ENCODE peak calls at places on chromosomes 3 and 15, in nine cellular contexts. One of them, this sample, is unnamed.

GRCh38 chr3:121592856-121593702 is at the start of gene FBXO40:
- DNase-seq in activated T-helper 9 cell treated with anti-CD3 and anti-CD28 coated beads, Interleukin-2, amount 50 U/mL, for 16 hours: no peak
- DNase-seq in ELR: no peak
- DNase-seq in activated naive CD4-positive, alpha-beta T cell treated with anti-CD3 and anti-CD28 coated beads for 36 hours: no peak
- DNase-seq in omental fat pad: no peak
- DNase-seq in amniotic stem cell: no peak
- DNase-seq in GM10248: no peak
- DNase-seq in stimulated activated CD8-positive, alpha-beta memory T cell treated with anti-CD3 and anti-CD28 coated beads, Interleukin-15, amount 100 ng/mL, for 48 hours: no peak
- DNase-seq in transverse colon: peak; percentile 45
- DNase-seq in this sample: no peak

GRCh38 chr3:139110072-139110830 is 65.6 kb upstream of the PRR23C start:
- DNase-seq in amniotic stem cell: no peak
- DNase-seq in activated naive CD4-positive, alpha-beta T cell treated with anti-CD3 and anti-CD28 coated beads for 36 hours: no peak
- DNase-seq in ELR: no peak
- DNase-seq in GM10248: no peak
- DNase-seq in transverse colon: peak; percentile 66
- DNase-seq in stimulated activated CD8-positive, alpha-beta memory T cell treated with anti-CD3 and anti-CD28 coated beads, Interleukin-15, amount 100 ng/mL, for 48 hours: no peak
- DNase-seq in activated T-helper 9 cell treated with anti-CD3 and anti-CD28 coated beads, Interleukin-2, amount 50 U/mL, for 16 hours: no peak
- DNase-seq in omental fat pad: no peak
- DNase-seq in this sample: no peak

GRCh38 chr3:162436826-162437225 is 940.2 kb downstream of the OTOL1 start:
- DNase-seq in transverse colon: no peak
- DNase-seq in GM10248: no peak
- DNase-seq in omental fat pad: no peak
- DNase-seq in stimulated activated CD8-positive, alpha-beta memory T cell treated with anti-CD3 and anti-CD28 coated beads, Interleukin-15, amount 100 ng/mL, for 48 hours: no peak
- DNase-seq in ELR: no peak
- DNase-seq in activated naive CD4-positive, alpha-beta T cell treated with anti-CD3 and anti-CD28 coated beads for 36 hours: no peak
- DNase-seq in activated T-helper 9 cell treated with anti-CD3 and anti-CD28 coated beads, Interleukin-2, amount 50 U/mL, for 16 hours: no peak
- DNase-seq in amniotic stem cell: no peak
- DNase-seq in this sample: no peak

GRCh38 chr3:42491876-42492507 is 10.5 kb upstream of the VIPR1 start:
- DNase-seq in amniotic stem cell: no peak
- DNase-seq in transverse colon: no peak
- DNase-seq in omental fat pad: no peak
- DNase-seq in GM10248: no peak
- DNase-seq in stimulated activated CD8-positive, alpha-beta memory T cell treated with anti-CD3 and anti-CD28 coated beads, Interleukin-15, amount 100 ng/mL, for 48 hours: no peak
- DNase-seq in activated T-helper 9 cell treated with anti-CD3 and anti-CD28 coated beads, Interleukin-2, amount 50 U/mL, for 16 hours: no peak
- DNase-seq in ELR: no peak
- DNase-seq in activated naive CD4-positive, alpha-beta T cell treated with anti-CD3 and anti-CD28 coated beads for 36 hours: no peak
- DNase-seq in this sample: no peak

GRCh38 chr15:89322822-89323221 is 11.8 kb downstream of the POLG start:
- DNase-seq in ELR: no peak
- DNase-seq in transverse colon: no peak
- DNase-seq in activated T-helper 9 cell treated with anti-CD3 and anti-CD28 coated beads, Interleukin-2, amount 50 U/mL, for 16 hours: no peak
- DNase-seq in stimulated activated CD8-positive, alpha-beta memory T cell treated with anti-CD3 and anti-CD28 coated beads, Interleukin-15, amount 100 ng/mL, for 48 hours: no peak
- DNase-seq in GM10248: no peak
- DNase-seq in amniotic stem cell: no peak
- DNase-seq in activated naive CD4-positive, alpha-beta T cell treated with anti-CD3 and anti-CD28 coated beads for 36 hours: no peak
- DNase-seq in omental fat pad: no peak
- DNase-seq in this sample: no peak

GRCh38 chr3:152272771-152273242 is 4.1 kb downstream of the MBNL1 start:
- DNase-seq in transverse colon: no peak
- DNase-seq in GM10248: no peak
- DNase-seq in activated naive CD4-positive, alpha-beta T cell treated with anti-CD3 and anti-CD28 coated beads for 36 hours: peak; percentile 68
- DNase-seq in ELR: peak; percentile 89
- DNase-seq in stimulated activated CD8-positive, alpha-beta memory T cell treated with anti-CD3 and anti-CD28 coated beads, Interleukin-15, amount 100 ng/mL, for 48 hours: no peak
- DNase-seq in activated T-helper 9 cell treated with anti-CD3 and anti-CD28 coated beads, Interleukin-2, amount 50 U/mL, for 16 hours: no peak
- DNase-seq in amniotic stem cell: peak; percentile 75
- DNase-seq in omental fat pad: no peak
- DNase-seq in this sample: peak; percentile 76

GRCh38 chr15:77066961-77067690 is 3.8 kb downstream of the TSPAN3 start:
- DNase-seq in amniotic stem cell: no peak
- DNase-seq in omental fat pad: no peak
- DNase-seq in GM10248: no peak
- DNase-seq in activated naive CD4-positive, alpha-beta T cell treated with anti-CD3 and anti-CD28 coated beads for 36 hours: no peak
- DNase-seq in stimulated activated CD8-positive, alpha-beta memory T cell treated with anti-CD3 and anti-CD28 coated beads, Interleukin-15, amount 100 ng/mL, for 48 hours: no peak
- DNase-seq in activated T-helper 9 cell treated with anti-CD3 and anti-CD28 coated beads, Interleukin-2, amount 50 U/mL, for 16 hours: no peak
- DNase-seq in ELR: peak; percentile 23
- DNase-seq in transverse colon: no peak
- DNase-seq in this sample: no peak

GRCh38 chr3:133475245-133476010 is 75.6 kb downstream of the BFSP2 start:
- DNase-seq in ELR: no peak
- DNase-seq in activated naive CD4-positive, alpha-beta T cell treated with anti-CD3 and anti-CD28 coated beads for 36 hours: peak; percentile 46
- DNase-seq in omental fat pad: no peak
- DNase-seq in stimulated activated CD8-positive, alpha-beta memory T cell treated with anti-CD3 and anti-CD28 coated beads, Interleukin-15, amount 100 ng/mL, for 48 hours: no peak
- DNase-seq in amniotic stem cell: no peak
- DNase-seq in activated T-helper 9 cell treated with anti-CD3 and anti-CD28 coated beads, Interleukin-2, amount 50 U/mL, for 16 hours: no peak
- DNase-seq in transverse colon: no peak
- DNase-seq in GM10248: peak; percentile 80
- DNase-seq in this sample: no peak

GRCh38 chr3:32725721-32726120 is 40.7 kb downstream of the CNOT10 start:
- DNase-seq in stimulated activated CD8-positive, alpha-beta memory T cell treated with anti-CD3 and anti-CD28 coated beads, Interleukin-15, amount 100 ng/mL, for 48 hours: no peak
- DNase-seq in transverse colon: no peak
- DNase-seq in ELR: peak; percentile 61
- DNase-seq in activated T-helper 9 cell treated with anti-CD3 and anti-CD28 coated beads, Interleukin-2, amount 50 U/mL, for 16 hours: no peak
- DNase-seq in omental fat pad: no peak
- DNase-seq in GM10248: no peak
- DNase-seq in activated naive CD4-positive, alpha-beta T cell treated with anti-CD3 and anti-CD28 coated beads for 36 hours: no peak
- DNase-seq in amniotic stem cell: no peak
- DNase-seq in this sample: no peak

GRCh38 chr3:48215876-48216275 is 7.4 kb upstream of the CAMP start:
- DNase-seq in activated naive CD4-positive, alpha-beta T cell treated with anti-CD3 and anti-CD28 coated beads for 36 hours: no peak
- DNase-seq in amniotic stem cell: no peak
- DNase-seq in GM10248: no peak
- DNase-seq in stimulated activated CD8-positive, alpha-beta memory T cell treated with anti-CD3 and anti-CD28 coated beads, Interleukin-15, amount 100 ng/mL, for 48 hours: no peak
- DNase-seq in ELR: no peak
- DNase-seq in activated T-helper 9 cell treated with anti-CD3 and anti-CD28 coated beads, Interleukin-2, amount 50 U/mL, for 16 hours: no peak
- DNase-seq in transverse colon: peak; percentile 11
- DNase-seq in omental fat pad: no peak
- DNase-seq in this sample: no peak

GRCh38 chr3:114451561-114452018 is 157.8 kb downstream of the TIGIT start:
- DNase-seq in activated T-helper 9 cell treated with anti-CD3 and anti-CD28 coated beads, Interleukin-2, amount 50 U/mL, for 16 hours: no peak
- DNase-seq in transverse colon: peak; percentile 11
- DNase-seq in activated naive CD4-positive, alpha-beta T cell treated with anti-CD3 and anti-CD28 coated beads for 36 hours: no peak
- DNase-seq in stimulated activated CD8-positive, alpha-beta memory T cell treated with anti-CD3 and anti-CD28 coated beads, Interleukin-15, amount 100 ng/mL, for 48 hours: no peak
- DNase-seq in amniotic stem cell: no peak
- DNase-seq in omental fat pad: no peak
- DNase-seq in ELR: peak; percentile 26
- DNase-seq in GM10248: no peak
- DNase-seq in this sample: no peak

GRCh38 chr3:49358884-49359225 is 702 bp upstream of the GPX1 start:
- DNase-seq in activated T-helper 9 cell treated with anti-CD3 and anti-CD28 coated beads, Interleukin-2, amount 50 U/mL, for 16 hours: no peak
- DNase-seq in activated naive CD4-positive, alpha-beta T cell treated with anti-CD3 and anti-CD28 coated beads for 36 hours: peak; percentile 52
- DNase-seq in transverse colon: no peak
- DNase-seq in omental fat pad: no peak
- DNase-seq in GM10248: peak; percentile 34
- DNase-seq in ELR: no peak
- DNase-seq in stimulated activated CD8-positive, alpha-beta memory T cell treated with anti-CD3 and anti-CD28 coated beads, Interleukin-15, amount 100 ng/mL, for 48 hours: peak; percentile 16
- DNase-seq in amniotic stem cell: no peak
- DNase-seq in this sample: no peak

GRCh38 chr3:46090161-46090591 is 62.9 kb upstream of the XCR1 start:
- DNase-seq in transverse colon: no peak
- DNase-seq in stimulated activated CD8-positive, alpha-beta memory T cell treated with anti-CD3 and anti-CD28 coated beads, Interleukin-15, amount 100 ng/mL, for 48 hours: no peak
- DNase-seq in activated T-helper 9 cell treated with anti-CD3 and anti-CD28 coated beads, Interleukin-2, amount 50 U/mL, for 16 hours: no peak
- DNase-seq in ELR: peak; percentile 74
- DNase-seq in activated naive CD4-positive, alpha-beta T cell treated with anti-CD3 and anti-CD28 coated beads for 36 hours: peak; percentile 51
- DNase-seq in omental fat pad: no peak
- DNase-seq in amniotic stem cell: no peak
- DNase-seq in GM10248: peak; percentile 42
- DNase-seq in this sample: no peak

GRCh38 chr15:77497108-77497737 is 76.5 kb downstream of the HMG20A start:
- DNase-seq in stimulated activated CD8-positive, alpha-beta memory T cell treated with anti-CD3 and anti-CD28 coated beads, Interleukin-15, amount 100 ng/mL, for 48 hours: no peak
- DNase-seq in omental fat pad: no peak
- DNase-seq in transverse colon: peak; percentile 22
- DNase-seq in ELR: peak; percentile 28
- DNase-seq in activated T-helper 9 cell treated with anti-CD3 and anti-CD28 coated beads, Interleukin-2, amount 50 U/mL, for 16 hours: no peak
- DNase-seq in activated naive CD4-positive, alpha-beta T cell treated with anti-CD3 and anti-CD28 coated beads for 36 hours: no peak
- DNase-seq in amniotic stem cell: no peak
- DNase-seq in GM10248: no peak
- DNase-seq in this sample: no peak

GRCh38 chr15:64857421-64857820 is 15.7 kb downstream of the PLEKHO2 start:
- DNase-seq in activated T-helper 9 cell treated with anti-CD3 and anti-CD28 coated beads, Interleukin-2, amount 50 U/mL, for 16 hours: no peak
- DNase-seq in amniotic stem cell: no peak
- DNase-seq in transverse colon: no peak
- DNase-seq in GM10248: no peak
- DNase-seq in omental fat pad: no peak
- DNase-seq in ELR: peak; percentile 54
- DNase-seq in stimulated activated CD8-positive, alpha-beta memory T cell treated with anti-CD3 and anti-CD28 coated beads, Interleukin-15, amount 100 ng/mL, for 48 hours: no peak
- DNase-seq in activated naive CD4-positive, alpha-beta T cell treated with anti-CD3 and anti-CD28 coated beads for 36 hours: no peak
- DNase-seq in this sample: no peak

GRCh38 chr3:144362126-144362525 is 390.5 kb downstream of the DIPK2A start:
- DNase-seq in amniotic stem cell: no peak
- DNase-seq in ELR: peak; percentile 14
- DNase-seq in GM10248: no peak
- DNase-seq in activated T-helper 9 cell treated with anti-CD3 and anti-CD28 coated beads, Interleukin-2, amount 50 U/mL, for 16 hours: no peak
- DNase-seq in stimulated activated CD8-positive, alpha-beta memory T cell treated with anti-CD3 and anti-CD28 coated beads, Interleukin-15, amount 100 ng/mL, for 48 hours: no peak
- DNase-seq in omental fat pad: no peak
- DNase-seq in transverse colon: no peak
- DNase-seq in activated naive CD4-positive, alpha-beta T cell treated with anti-CD3 and anti-CD28 coated beads for 36 hours: no peak
- DNase-seq in this sample: peak; percentile 71

GRCh38 chr15:100093211-100094126 is 248.3 kb downstream of the ADAMTS17 start:
- DNase-seq in stimulated activated CD8-positive, alpha-beta memory T cell treated with anti-CD3 and anti-CD28 coated beads, Interleukin-15, amount 100 ng/mL, for 48 hours: no peak
- DNase-seq in omental fat pad: no peak
- DNase-seq in ELR: peak; percentile 69
- DNase-seq in activated naive CD4-positive, alpha-beta T cell treated with anti-CD3 and anti-CD28 coated beads for 36 hours: no peak
- DNase-seq in transverse colon: no peak
- DNase-seq in GM10248: no peak
- DNase-seq in amniotic stem cell: no peak
- DNase-seq in activated T-helper 9 cell treated with anti-CD3 and anti-CD28 coated beads, Interleukin-2, amount 50 U/mL, for 16 hours: no peak
- DNase-seq in this sample: no peak

GRCh38 chr15:71785996-71786395 is 24.4 kb upstream of the NR2E3 start:
- DNase-seq in activated T-helper 9 cell treated with anti-CD3 and anti-CD28 coated beads, Interleukin-2, amount 50 U/mL, for 16 hours: no peak
- DNase-seq in transverse colon: no peak
- DNase-seq in activated naive CD4-positive, alpha-beta T cell treated with anti-CD3 and anti-CD28 coated beads for 36 hours: no peak
- DNase-seq in ELR: no peak
- DNase-seq in stimulated activated CD8-positive, alpha-beta memory T cell treated with anti-CD3 and anti-CD28 coated beads, Interleukin-15, amount 100 ng/mL, for 48 hours: no peak
- DNase-seq in amniotic stem cell: no peak
- DNase-seq in omental fat pad: no peak
- DNase-seq in GM10248: no peak
- DNase-seq in this sample: no peak

GRCh38 chr3:40523781-40524180 is 979 bp upstream of the ZNF621 start:
- DNase-seq in ELR: no peak
- DNase-seq in activated naive CD4-positive, alpha-beta T cell treated with anti-CD3 and anti-CD28 coated beads for 36 hours: no peak
- DNase-seq in amniotic stem cell: no peak
- DNase-seq in activated T-helper 9 cell treated with anti-CD3 and anti-CD28 coated beads, Interleukin-2, amount 50 U/mL, for 16 hours: no peak
- DNase-seq in transverse colon: no peak
- DNase-seq in stimulated activated CD8-positive, alpha-beta memory T cell treated with anti-CD3 and anti-CD28 coated beads, Interleukin-15, amount 100 ng/mL, for 48 hours: no peak
- DNase-seq in GM10248: no peak
- DNase-seq in omental fat pad: no peak
- DNase-seq in this sample: no peak

GRCh38 chr15:99556010-99556409 is 9.8 kb upstream of the MEF2A start:
- DNase-seq in omental fat pad: no peak
- DNase-seq in transverse colon: no peak
- DNase-seq in stimulated activated CD8-positive, alpha-beta memory T cell treated with anti-CD3 and anti-CD28 coated beads, Interleukin-15, amount 100 ng/mL, for 48 hours: no peak
- DNase-seq in ELR: no peak
- DNase-seq in GM10248: no peak
- DNase-seq in activated naive CD4-positive, alpha-beta T cell treated with anti-CD3 and anti-CD28 coated beads for 36 hours: no peak
- DNase-seq in amniotic stem cell: no peak
- DNase-seq in activated T-helper 9 cell treated with anti-CD3 and anti-CD28 coated beads, Interleukin-2, amount 50 U/mL, for 16 hours: no peak
- DNase-seq in this sample: no peak

GRCh38 chr3:160564205-160564922 is 1.0 kb downstream of the KPNA4 start:
- DNase-seq in transverse colon: peak; percentile 25
- DNase-seq in ELR: peak; percentile 41
- DNase-seq in amniotic stem cell: no peak
- DNase-seq in GM10248: no peak
- DNase-seq in stimulated activated CD8-positive, alpha-beta memory T cell treated with anti-CD3 and anti-CD28 coated beads, Interleukin-15, amount 100 ng/mL, for 48 hours: no peak
- DNase-seq in activated naive CD4-positive, alpha-beta T cell treated with anti-CD3 and anti-CD28 coated beads for 36 hours: peak; percentile 18
- DNase-seq in omental fat pad: no peak
- DNase-seq in activated T-helper 9 cell treated with anti-CD3 and anti-CD28 coated beads, Interleukin-2, amount 50 U/mL, for 16 hours: no peak
- DNase-seq in this sample: no peak

GRCh38 chr3:45962033-45962432 is 18.8 kb downstream of the CXCR6 start:
- DNase-seq in stimulated activated CD8-positive, alpha-beta memory T cell treated with anti-CD3 and anti-CD28 coated beads, Interleukin-15, amount 100 ng/mL, for 48 hours: no peak
- DNase-seq in activated naive CD4-positive, alpha-beta T cell treated with anti-CD3 and anti-CD28 coated beads for 36 hours: peak; percentile 75
- DNase-seq in activated T-helper 9 cell treated with anti-CD3 and anti-CD28 coated beads, Interleukin-2, amount 50 U/mL, for 16 hours: no peak
- DNase-seq in transverse colon: no peak
- DNase-seq in ELR: no peak
- DNase-seq in amniotic stem cell: no peak
- DNase-seq in GM10248: peak; percentile 70
- DNase-seq in omental fat pad: no peak
- DNase-seq in this sample: no peak

GRCh38 chr3:87435926-87436630 is 159.7 kb upstream of the POU1F1 start:
- DNase-seq in amniotic stem cell: no peak
- DNase-seq in ELR: no peak
- DNase-seq in stimulated activated CD8-positive, alpha-beta memory T cell treated with anti-CD3 and anti-CD28 coated beads, Interleukin-15, amount 100 ng/mL, for 48 hours: no peak
- DNase-seq in transverse colon: no peak
- DNase-seq in GM10248: no peak
- DNase-seq in activated T-helper 9 cell treated with anti-CD3 and anti-CD28 coated beads, Interleukin-2, amount 50 U/mL, for 16 hours: no peak
- DNase-seq in omental fat pad: no peak
- DNase-seq in activated naive CD4-positive, alpha-beta T cell treated with anti-CD3 and anti-CD28 coated beads for 36 hours: no peak
- DNase-seq in this sample: no peak

GRCh38 chr3:178971614-178972013 is 100.0 kb downstream of the ZMAT3 start:
- DNase-seq in GM10248: no peak
- DNase-seq in stimulated activated CD8-positive, alpha-beta memory T cell treated with anti-CD3 and anti-CD28 coated beads, Interleukin-15, amount 100 ng/mL, for 48 hours: no peak
- DNase-seq in omental fat pad: no peak
- DNase-seq in activated naive CD4-positive, alpha-beta T cell treated with anti-CD3 and anti-CD28 coated beads for 36 hours: no peak
- DNase-seq in ELR: peak; percentile 52
- DNase-seq in activated T-helper 9 cell treated with anti-CD3 and anti-CD28 coated beads, Interleukin-2, amount 50 U/mL, for 16 hours: no peak
- DNase-seq in amniotic stem cell: no peak
- DNase-seq in transverse colon: no peak
- DNase-seq in this sample: no peak

GRCh38 chr15:41862515-41863116 is 24.0 kb downstream of the PLA2G4B start:
- DNase-seq in GM10248: no peak
- DNase-seq in ELR: no peak
- DNase-seq in activated T-helper 9 cell treated with anti-CD3 and anti-CD28 coated beads, Interleukin-2, amount 50 U/mL, for 16 hours: no peak
- DNase-seq in transverse colon: peak; percentile 73
- DNase-seq in amniotic stem cell: no peak
- DNase-seq in stimulated activated CD8-positive, alpha-beta memory T cell treated with anti-CD3 and anti-CD28 coated beads, Interleukin-15, amount 100 ng/mL, for 48 hours: no peak
- DNase-seq in omental fat pad: no peak
- DNase-seq in activated naive CD4-positive, alpha-beta T cell treated with anti-CD3 and anti-CD28 coated beads for 36 hours: no peak
- DNase-seq in this sample: no peak

GRCh38 chr15:43488790-43489585 is 4.0 kb downstream of the TP53BP1 start:
- DNase-seq in activated naive CD4-positive, alpha-beta T cell treated with anti-CD3 and anti-CD28 coated beads for 36 hours: no peak
- DNase-seq in stimulated activated CD8-positive, alpha-beta memory T cell treated with anti-CD3 and anti-CD28 coated beads, Interleukin-15, amount 100 ng/mL, for 48 hours: no peak
- DNase-seq in transverse colon: peak; percentile 11
- DNase-seq in ELR: no peak
- DNase-seq in amniotic stem cell: no peak
- DNase-seq in omental fat pad: no peak
- DNase-seq in activated T-helper 9 cell treated with anti-CD3 and anti-CD28 coated beads, Interleukin-2, amount 50 U/mL, for 16 hours: no peak
- DNase-seq in GM10248: no peak
- DNase-seq in this sample: no peak

GRCh38 chr3:89025185-89025584 is 82.2 kb upstream of the EPHA3 start:
- DNase-seq in amniotic stem cell: peak; percentile 19
- DNase-seq in stimulated activated CD8-positive, alpha-beta memory T cell treated with anti-CD3 and anti-CD28 coated beads, Interleukin-15, amount 100 ng/mL, for 48 hours: no peak
- DNase-seq in activated naive CD4-positive, alpha-beta T cell treated with anti-CD3 and anti-CD28 coated beads for 36 hours: no peak
- DNase-seq in ELR: peak; percentile 8
- DNase-seq in omental fat pad: no peak
- DNase-seq in GM10248: no peak
- DNase-seq in activated T-helper 9 cell treated with anti-CD3 and anti-CD28 coated beads, Interleukin-2, amount 50 U/mL, for 16 hours: no peak
- DNase-seq in transverse colon: no peak
- DNase-seq in this sample: no peak

GRCh38 chr3:129557737-129558037 is 14.7 kb downstream of the H1-8 start:
- DNase-seq in transverse colon: no peak
- DNase-seq in stimulated activated CD8-positive, alpha-beta memory T cell treated with anti-CD3 and anti-CD28 coated beads, Interleukin-15, amount 100 ng/mL, for 48 hours: no peak
- DNase-seq in activated T-helper 9 cell treated with anti-CD3 and anti-CD28 coated beads, Interleukin-2, amount 50 U/mL, for 16 hours: no peak
- DNase-seq in ELR: no peak
- DNase-seq in omental fat pad: no peak
- DNase-seq in GM10248: no peak
- DNase-seq in amniotic stem cell: no peak
- DNase-seq in activated naive CD4-positive, alpha-beta T cell treated with anti-CD3 and anti-CD28 coated beads for 36 hours: no peak
- DNase-seq in this sample: no peak

GRCh38 chr3:11784962-11785361 is 61.7 kb downstream of the TAMM41 start:
- DNase-seq in GM10248: peak; percentile 29
- DNase-seq in transverse colon: no peak
- DNase-seq in activated naive CD4-positive, alpha-beta T cell treated with anti-CD3 and anti-CD28 coated beads for 36 hours: peak; percentile 32
- DNase-seq in omental fat pad: no peak
- DNase-seq in activated T-helper 9 cell treated with anti-CD3 and anti-CD28 coated beads, Interleukin-2, amount 50 U/mL, for 16 hours: no peak
- DNase-seq in ELR: no peak
- DNase-seq in amniotic stem cell: no peak
- DNase-seq in stimulated activated CD8-positive, alpha-beta memory T cell treated with anti-CD3 and anti-CD28 coated beads, Interleukin-15, amount 100 ng/mL, for 48 hours: no peak
- DNase-seq in this sample: no peak

GRCh38 chr15:43150171-43150929 is 17.0 kb downstream of the TMEM62 start:
- DNase-seq in transverse colon: no peak
- DNase-seq in omental fat pad: no peak
- DNase-seq in amniotic stem cell: peak; percentile 68
- DNase-seq in activated naive CD4-positive, alpha-beta T cell treated with anti-CD3 and anti-CD28 coated beads for 36 hours: no peak
- DNase-seq in stimulated activated CD8-positive, alpha-beta memory T cell treated with anti-CD3 and anti-CD28 coated beads, Interleukin-15, amount 100 ng/mL, for 48 hours: no peak
- DNase-seq in GM10248: no peak
- DNase-seq in activated T-helper 9 cell treated with anti-CD3 and anti-CD28 coated beads, Interleukin-2, amount 50 U/mL, for 16 hours: no peak
- DNase-seq in ELR: peak; percentile 98
- DNase-seq in this sample: peak; percentile 94

GRCh38 chr3:32780735-32781210 is 37.0 kb upstream of the TRIM71 start:
- DNase-seq in activated naive CD4-positive, alpha-beta T cell treated with anti-CD3 and anti-CD28 coated beads for 36 hours: peak; percentile 25
- DNase-seq in activated T-helper 9 cell treated with anti-CD3 and anti-CD28 coated beads, Interleukin-2, amount 50 U/mL, for 16 hours: peak; percentile 0
- DNase-seq in GM10248: peak; percentile 55
- DNase-seq in amniotic stem cell: no peak
- DNase-seq in ELR: peak; percentile 62
- DNase-seq in omental fat pad: no peak
- DNase-seq in stimulated activated CD8-positive, alpha-beta memory T cell treated with anti-CD3 and anti-CD28 coated beads, Interleukin-15, amount 100 ng/mL, for 48 hours: no peak
- DNase-seq in transverse colon: peak; percentile 41
- DNase-seq in this sample: no peak